ENCODE peak calls at places on chromosome 1, in ten cellular contexts. N is NCI-H1105; W is T-helper 2 cell; I is stimulated activated CD4-positive, alpha-beta T cell treated with anti-CD3 and anti-CD28 coated beads, Interleukin-4, amount 100 ng/mL, for 1 hour; O is fibroblast of lung; S is HTR-8/SVneo; R is osteoblast; Z is HS-27A; A is fibroblast of pulmonary artery; X is cerebellar cortex. F is an unnamed sample.

GRCh38 chr1:75310067-75310466 is 175.9 kb downstream of the LHX8 start:
- DNase-seq in I (no peak), O (peak), S (no peak), R (no peak), A (peak), N (no peak), W (no peak), X (no peak), Z (no peak), F (no peak)

GRCh38 chr1:159172599-159173291 is 1.3 kb downstream of the CADM3 start:
- DNase-seq in O (no peak), X (peak), W (no peak), N (no peak), S (no peak), Z (no peak), R (no peak), I (no peak), A (peak), F (no peak)

GRCh38 chr1:58814251-58815068 is 30.6 kb upstream of the JUN start:
- DNase-seq in N (no peak), Z (no peak), R (no peak), I (no peak), S (no peak), W (no peak), X (no peak), A (peak), O (peak), F (no peak)

GRCh38 chr1:151326619-151327222 is 495 bp downstream of the PI4KB start:
- DNase-seq in X (peak), Z (no peak), W (peak), I (peak), S (peak), O (peak), A (peak), N (no peak), R (peak), F (peak)

GRCh38 chr1:99727575-99728190 is 38.8 kb downstream of the FRRS1 start:
- DNase-seq in N (no peak), O (peak), R (no peak), Z (no peak), S (no peak), W (no peak), I (no peak), A (peak), X (no peak), F (no peak)

GRCh38 chr1:234986750-234987414 is 141.8 kb downstream of the TOMM20 start:
- DNase-seq in N (no peak), S (no peak), X (peak), O (no peak), R (no peak), Z (no peak), A (peak), W (no peak), I (no peak), F (no peak)

GRCh38 chr1:110421159-110421777 is 13.8 kb upstream of the LAMTOR5 start:
- DNase-seq in X (no peak), S (no peak), R (peak), A (peak), N (no peak), W (no peak), Z (peak), I (no peak), O (peak), F (no peak)

GRCh38 chr1:45953934-45954333 is 150.5 kb downstream of the MAST2 start:
- DNase-seq in S (no peak), N (no peak), X (no peak), I (no peak), Z (no peak), A (no peak), O (peak), W (no peak), R (no peak), F (no peak)

GRCh38 chr1:20322081-20322824 is 31.6 kb downstream of the VWA5B1 start:
- DNase-seq in W (no peak), O (peak), Z (no peak), A (peak), R (peak), X (no peak), I (no peak), N (no peak), S (no peak), F (no peak)